ENCODE peak calls at places on chromosome 14, in eight cellular contexts. One of them, this sample, is unnamed.

GRCh38 chr14:68621400-68622365 is 171.2 kb downstream of the ZFP36L1 start:
- DNase-seq in neural crest cell: no peak
- DNase-seq in transverse colon: no peak
- DNase-seq in NCI-H1436: no peak
- DNase-seq in DMS153: no peak
- DNase-seq in foreskin fibroblast: peak
- DNase-seq in ELR: peak
- DNase-seq in MCF 10A: no peak
- DNase-seq in this sample: peak

GRCh38 chr14:99579903-99580570 is 24.0 kb downstream of the CCDC85C start:
- DNase-seq in neural crest cell: no peak
- DNase-seq in transverse colon: peak
- DNase-seq in NCI-H1436: no peak
- DNase-seq in DMS153: no peak
- DNase-seq in foreskin fibroblast: no peak
- DNase-seq in ELR: peak
- DNase-seq in MCF 10A: no peak
- DNase-seq in this sample: no peak

GRCh38 chr14:63205850-63206249 is 1.6 kb downstream of the RHOJ start:
- DNase-seq in neural crest cell: no peak
- DNase-seq in transverse colon: no peak
- DNase-seq in NCI-H1436: no peak
- DNase-seq in DMS153: no peak
- DNase-seq in foreskin fibroblast: no peak
- DNase-seq in ELR: no peak
- DNase-seq in MCF 10A: no peak
- DNase-seq in this sample: no peak

GRCh38 chr14:64755661-64756265 is 51.5 kb downstream of the PLEKHG3 start:
- DNase-seq in neural crest cell: no peak
- DNase-seq in transverse colon: peak
- DNase-seq in NCI-H1436: no peak
- DNase-seq in DMS153: no peak
- DNase-seq in foreskin fibroblast: peak
- DNase-seq in ELR: peak
- DNase-seq in MCF 10A: peak
- DNase-seq in this sample: no peak

GRCh38 chr14:64711039-64711438 is 6.8 kb downstream of the PLEKHG3 start:
- DNase-seq in neural crest cell: no peak
- DNase-seq in transverse colon: no peak
- DNase-seq in NCI-H1436: no peak
- DNase-seq in DMS153: no peak
- DNase-seq in foreskin fibroblast: no peak
- DNase-seq in ELR: no peak
- DNase-seq in MCF 10A: no peak
- DNase-seq in this sample: no peak

GRCh38 chr14:104894331-104895206 is 29.5 kb downstream of the CEP170B start:
- DNase-seq in neural crest cell: no peak
- DNase-seq in transverse colon: no peak
- DNase-seq in NCI-H1436: no peak
- DNase-seq in DMS153: no peak
- DNase-seq in foreskin fibroblast: no peak
- DNase-seq in ELR: no peak
- DNase-seq in MCF 10A: no peak
- DNase-seq in this sample: no peak

GRCh38 chr14:104970231-104971068 is 7.7 kb downstream of the AHNAK2 start:
- DNase-seq in neural crest cell: no peak
- DNase-seq in transverse colon: peak
- DNase-seq in NCI-H1436: no peak
- DNase-seq in DMS153: no peak
- DNase-seq in foreskin fibroblast: peak
- DNase-seq in ELR: peak
- DNase-seq in MCF 10A: peak
- DNase-seq in this sample: no peak

GRCh38 chr14:43308411-43308810 is 1198.7 kb downstream of the FSCB start:
- DNase-seq in neural crest cell: no peak
- DNase-seq in transverse colon: no peak
- DNase-seq in NCI-H1436: no peak
- DNase-seq in DMS153: no peak
- DNase-seq in foreskin fibroblast: no peak
- DNase-seq in ELR: peak
- DNase-seq in MCF 10A: peak
- DNase-seq in this sample: no peak

GRCh38 chr14:70292716-70293115 is 66.8 kb downstream of the COX16 start:
- DNase-seq in neural crest cell: no peak
- DNase-seq in transverse colon: no peak
- DNase-seq in NCI-H1436: no peak
- DNase-seq in DMS153: no peak
- DNase-seq in foreskin fibroblast: no peak
- DNase-seq in ELR: no peak
- DNase-seq in MCF 10A: no peak
- DNase-seq in this sample: no peak

GRCh38 chr14:102775855-102776760 is 1.1 kb upstream of the TRAF3 start:
- DNase-seq in neural crest cell: no peak
- DNase-seq in transverse colon: peak
- DNase-seq in NCI-H1436: no peak
- DNase-seq in DMS153: no peak
- DNase-seq in foreskin fibroblast: peak
- DNase-seq in ELR: peak
- DNase-seq in MCF 10A: peak
- DNase-seq in this sample: no peak

GRCh38 chr14:51444381-51445000 is 204.4 kb downstream of the TMX1 start:
- DNase-seq in neural crest cell: no peak
- DNase-seq in transverse colon: no peak
- DNase-seq in NCI-H1436: no peak
- DNase-seq in DMS153: no peak
- DNase-seq in foreskin fibroblast: no peak
- DNase-seq in ELR: no peak
- DNase-seq in MCF 10A: no peak
- DNase-seq in this sample: no peak

GRCh38 chr14:61695695-61696527 is 598 bp downstream of the HIF1A start:
- DNase-seq in neural crest cell: peak
- DNase-seq in transverse colon: peak
- DNase-seq in NCI-H1436: peak
- DNase-seq in DMS153: peak
- DNase-seq in foreskin fibroblast: peak
- DNase-seq in ELR: peak
- DNase-seq in MCF 10A: peak
- DNase-seq in this sample: peak

GRCh38 chr14:63454863-63455622 is 88.1 kb downstream of the PPP2R5E start:
- DNase-seq in neural crest cell: no peak
- DNase-seq in transverse colon: no peak
- DNase-seq in NCI-H1436: peak
- DNase-seq in DMS153: peak
- DNase-seq in foreskin fibroblast: peak
- DNase-seq in ELR: peak
- DNase-seq in MCF 10A: peak
- DNase-seq in this sample: no peak

GRCh38 chr14:95685978-95686922 is at the start of gene TCL1B:
- DNase-seq in neural crest cell: no peak
- DNase-seq in transverse colon: no peak
- DNase-seq in NCI-H1436: no peak
- DNase-seq in DMS153: no peak
- DNase-seq in foreskin fibroblast: no peak
- DNase-seq in ELR: no peak
- DNase-seq in MCF 10A: no peak
- DNase-seq in this sample: no peak

GRCh38 chr14:40796168-40796567 is 810.5 kb upstream of the LRFN5 start:
- DNase-seq in neural crest cell: no peak
- DNase-seq in transverse colon: no peak
- DNase-seq in NCI-H1436: no peak
- DNase-seq in DMS153: no peak
- DNase-seq in foreskin fibroblast: no peak
- DNase-seq in ELR: no peak
- DNase-seq in MCF 10A: no peak
- DNase-seq in this sample: no peak

GRCh38 chr14:29741909-29742401 is 185.7 kb downstream of the PRKD1 start:
- DNase-seq in neural crest cell: no peak
- DNase-seq in transverse colon: no peak
- DNase-seq in NCI-H1436: no peak
- DNase-seq in DMS153: peak
- DNase-seq in foreskin fibroblast: peak
- DNase-seq in ELR: peak
- DNase-seq in MCF 10A: peak
- DNase-seq in this sample: no peak

GRCh38 chr14:92105073-92105844 is 1.1 kb downstream of the ATXN3 start:
- DNase-seq in neural crest cell: no peak
- DNase-seq in transverse colon: no peak
- DNase-seq in NCI-H1436: no peak
- DNase-seq in DMS153: no peak
- DNase-seq in foreskin fibroblast: no peak
- DNase-seq in ELR: no peak
- DNase-seq in MCF 10A: peak
- DNase-seq in this sample: no peak

GRCh38 chr14:80575763-80576162 is 364.5 kb upstream of the DIO2 start:
- DNase-seq in neural crest cell: no peak
- DNase-seq in transverse colon: no peak
- DNase-seq in NCI-H1436: no peak
- DNase-seq in DMS153: no peak
- DNase-seq in foreskin fibroblast: no peak
- DNase-seq in ELR: peak
- DNase-seq in MCF 10A: no peak
- DNase-seq in this sample: no peak

GRCh38 chr14:55671641-55672040 is 91.6 kb downstream of the KTN1 start:
- DNase-seq in neural crest cell: no peak
- DNase-seq in transverse colon: no peak
- DNase-seq in NCI-H1436: no peak
- DNase-seq in DMS153: no peak
- DNase-seq in foreskin fibroblast: no peak
- DNase-seq in ELR: no peak
- DNase-seq in MCF 10A: no peak
- DNase-seq in this sample: no peak

GRCh38 chr14:32702571-32702970 is 236.1 kb upstream of the NPAS3 start:
- DNase-seq in neural crest cell: peak
- DNase-seq in transverse colon: peak
- DNase-seq in NCI-H1436: no peak
- DNase-seq in DMS153: no peak
- DNase-seq in foreskin fibroblast: no peak
- DNase-seq in ELR: no peak
- DNase-seq in MCF 10A: no peak
- DNase-seq in this sample: peak

GRCh38 chr14:71733210-71733883 is 198.9 kb upstream of the RGS6 start:
- DNase-seq in neural crest cell: no peak
- DNase-seq in transverse colon: no peak
- DNase-seq in NCI-H1436: no peak
- DNase-seq in DMS153: no peak
- DNase-seq in foreskin fibroblast: peak
- DNase-seq in ELR: peak
- DNase-seq in MCF 10A: no peak
- DNase-seq in this sample: no peak

GRCh38 chr14:50318031-50318626 is 6.0 kb downstream of the DMAC2L start:
- DNase-seq in neural crest cell: no peak
- DNase-seq in transverse colon: no peak
- DNase-seq in NCI-H1436: no peak
- DNase-seq in DMS153: no peak
- DNase-seq in foreskin fibroblast: peak
- DNase-seq in ELR: peak
- DNase-seq in MCF 10A: peak
- DNase-seq in this sample: no peak

GRCh38 chr14:81536125-81536771 is 2.6 kb upstream of the SEL1L start:
- DNase-seq in neural crest cell: no peak
- DNase-seq in transverse colon: no peak
- DNase-seq in NCI-H1436: no peak
- DNase-seq in DMS153: no peak
- DNase-seq in foreskin fibroblast: no peak
- DNase-seq in ELR: no peak
- DNase-seq in MCF 10A: no peak
- DNase-seq in this sample: no peak

GRCh38 chr14:77040309-77040994 is 11.9 kb upstream of the IRF2BPL start:
- DNase-seq in neural crest cell: peak
- DNase-seq in transverse colon: peak
- DNase-seq in NCI-H1436: peak
- DNase-seq in DMS153: peak
- DNase-seq in foreskin fibroblast: peak
- DNase-seq in ELR: peak
- DNase-seq in MCF 10A: peak
- DNase-seq in this sample: peak

GRCh38 chr14:24861083-24861630 is 188.8 kb downstream of the STXBP6 start:
- DNase-seq in neural crest cell: no peak
- DNase-seq in transverse colon: no peak
- DNase-seq in NCI-H1436: no peak
- DNase-seq in DMS153: no peak
- DNase-seq in foreskin fibroblast: peak
- DNase-seq in ELR: peak
- DNase-seq in MCF 10A: no peak
- DNase-seq in this sample: no peak

GRCh38 chr14:80419339-80419738 is 208.0 kb upstream of the DIO2 start:
- DNase-seq in neural crest cell: no peak
- DNase-seq in transverse colon: no peak
- DNase-seq in NCI-H1436: no peak
- DNase-seq in DMS153: peak
- DNase-seq in foreskin fibroblast: no peak
- DNase-seq in ELR: no peak
- DNase-seq in MCF 10A: no peak
- DNase-seq in this sample: no peak

GRCh38 chr14:51302319-51303030 is 62.4 kb downstream of the TMX1 start:
- DNase-seq in neural crest cell: no peak
- DNase-seq in transverse colon: no peak
- DNase-seq in NCI-H1436: no peak
- DNase-seq in DMS153: peak
- DNase-seq in foreskin fibroblast: peak
- DNase-seq in ELR: peak
- DNase-seq in MCF 10A: peak
- DNase-seq in this sample: no peak

GRCh38 chr14:93937519-93937918 is 10.4 kb downstream of the FAM181A start:
- DNase-seq in neural crest cell: no peak
- DNase-seq in transverse colon: no peak
- DNase-seq in NCI-H1436: no peak
- DNase-seq in DMS153: no peak
- DNase-seq in foreskin fibroblast: no peak
- DNase-seq in ELR: no peak
- DNase-seq in MCF 10A: peak
- DNase-seq in this sample: no peak

This sample was measured in substantia nigra.